ENCODE peak calls at places on chromosome X, in seven cellular contexts. One of them, this sample, is unnamed.

GRCh38 chrX:39144965-39145364 is 343.7 kb downstream of the MID1IP1 start:
- DNase-seq in A673: no peak
- DNase-seq in endothelial cell of umbilical vein: no peak
- DNase-seq in HCT116: no peak
- DNase-seq in MM.1S: no peak
- DNase-seq in HepG2: no peak
- DNase-seq in mammary epithelial cell: no peak
- DNase-seq in this sample: peak; percentile 21

GRCh38 chrX:103637604-103638338 is 9.0 kb downstream of the TCEAL1 start:
- DNase-seq in A673: no peak
- DNase-seq in endothelial cell of umbilical vein: peak; percentile 8
- DNase-seq in HCT116: peak; percentile 55
- DNase-seq in MM.1S: no peak
- DNase-seq in HepG2: no peak
- DNase-seq in mammary epithelial cell: peak; percentile 80
- DNase-seq in this sample: peak; percentile 32

GRCh38 chrX:114976321-114976720 is 41.1 kb downstream of the IL13RA2 start:
- DNase-seq in A673: no peak
- DNase-seq in endothelial cell of umbilical vein: no peak
- DNase-seq in HCT116: no peak
- DNase-seq in MM.1S: no peak
- DNase-seq in HepG2: no peak
- DNase-seq in mammary epithelial cell: peak; percentile 88
- DNase-seq in this sample: peak; percentile 75

GRCh38 chrX:20267924-20268701 is 1.4 kb upstream of the RPS6KA3 start:
- DNase-seq in A673: peak; percentile 27
- DNase-seq in endothelial cell of umbilical vein: peak; percentile 28
- DNase-seq in HCT116: no peak
- DNase-seq in MM.1S: no peak
- DNase-seq in HepG2: no peak
- DNase-seq in mammary epithelial cell: no peak
- DNase-seq in this sample: no peak

GRCh38 chrX:112931478-112931877 is 90.8 kb upstream of the AMOT start:
- DNase-seq in A673: no peak
- DNase-seq in endothelial cell of umbilical vein: no peak
- DNase-seq in HCT116: no peak
- DNase-seq in MM.1S: no peak
- DNase-seq in HepG2: no peak
- DNase-seq in mammary epithelial cell: no peak
- DNase-seq in this sample: no peak

GRCh38 chrX:68710870-68711576 is 63.6 kb downstream of the STARD8 start:
- DNase-seq in A673: peak; percentile 16
- DNase-seq in endothelial cell of umbilical vein: peak; percentile 32
- DNase-seq in HCT116: peak; percentile 32
- DNase-seq in MM.1S: no peak
- DNase-seq in HepG2: peak; percentile 40
- DNase-seq in mammary epithelial cell: peak; percentile 25
- DNase-seq in this sample: peak; percentile 60

GRCh38 chrX:150983526-150984163 is 510 bp downstream of the HMGB3 start:
- DNase-seq in A673: no peak
- DNase-seq in endothelial cell of umbilical vein: peak; percentile 1
- DNase-seq in HCT116: no peak
- DNase-seq in MM.1S: peak; percentile 10
- DNase-seq in HepG2: no peak
- DNase-seq in mammary epithelial cell: no peak
- DNase-seq in this sample: peak; percentile 24

GRCh38 chrX:9352683-9353430 is 112.0 kb upstream of the TBL1X start:
- DNase-seq in A673: no peak
- DNase-seq in endothelial cell of umbilical vein: no peak
- DNase-seq in HCT116: no peak
- DNase-seq in MM.1S: peak; percentile 80
- DNase-seq in HepG2: peak; percentile 4
- DNase-seq in mammary epithelial cell: no peak
- DNase-seq in this sample: peak; percentile 78

GRCh38 chrX:136094962-136095361 is 52.4 kb upstream of the FHL1 start:
- DNase-seq in A673: no peak
- DNase-seq in endothelial cell of umbilical vein: no peak
- DNase-seq in HCT116: no peak
- DNase-seq in MM.1S: no peak
- DNase-seq in HepG2: no peak
- DNase-seq in mammary epithelial cell: peak; percentile 30
- DNase-seq in this sample: peak; percentile 13

GRCh38 chrX:76148011-76148665 is 24.7 kb upstream of the PBDC1 start:
- DNase-seq in A673: peak; percentile 3
- DNase-seq in endothelial cell of umbilical vein: peak; percentile 33
- DNase-seq in HCT116: no peak
- DNase-seq in MM.1S: peak; percentile 16
- DNase-seq in HepG2: peak; percentile 1
- DNase-seq in mammary epithelial cell: peak; percentile 53
- DNase-seq in this sample: peak; percentile 55

GRCh38 chrX:48897157-48897620 is 379 bp downstream of the TIMM17B start:
- DNase-seq in A673: peak; percentile 87
- DNase-seq in endothelial cell of umbilical vein: peak; percentile 76
- DNase-seq in HCT116: peak; percentile 70
- DNase-seq in MM.1S: peak; percentile 53
- DNase-seq in HepG2: peak; percentile 66
- DNase-seq in mammary epithelial cell: peak; percentile 77
- DNase-seq in this sample: peak; percentile 84

GRCh38 chrX:100413231-100413630 is 3.2 kb upstream of the PCDH19 start:
- DNase-seq in A673: peak; percentile 77
- DNase-seq in endothelial cell of umbilical vein: peak; percentile 61
- DNase-seq in HCT116: no peak
- DNase-seq in MM.1S: peak; percentile 68
- DNase-seq in HepG2: peak; percentile 33
- DNase-seq in mammary epithelial cell: peak; percentile 43
- DNase-seq in this sample: peak; percentile 77

GRCh38 chrX:100409316-100410082 is 574 bp downstream of the PCDH19 start:
- DNase-seq in A673: no peak
- DNase-seq in endothelial cell of umbilical vein: no peak
- DNase-seq in HCT116: no peak
- DNase-seq in MM.1S: no peak
- DNase-seq in HepG2: no peak
- DNase-seq in mammary epithelial cell: no peak
- DNase-seq in this sample: no peak

GRCh38 chrX:100410083-100410590 is at the start of gene PCDH19:
- DNase-seq in A673: peak; percentile 73
- DNase-seq in endothelial cell of umbilical vein: peak; percentile 54
- DNase-seq in HCT116: no peak
- DNase-seq in MM.1S: peak; percentile 74
- DNase-seq in HepG2: no peak
- DNase-seq in mammary epithelial cell: peak; percentile 50
- DNase-seq in this sample: peak; percentile 72

GRCh38 chrX:100411802-100412333 is 1.8 kb upstream of the PCDH19 start:
- DNase-seq in A673: no peak
- DNase-seq in endothelial cell of umbilical vein: no peak
- DNase-seq in HCT116: no peak
- DNase-seq in MM.1S: no peak
- DNase-seq in HepG2: no peak
- DNase-seq in mammary epithelial cell: no peak
- DNase-seq in this sample: no peak

GRCh38 chrX:100410901-100411801 is 1.1 kb upstream of the PCDH19 start:
- DNase-seq in A673: no peak
- DNase-seq in endothelial cell of umbilical vein: peak; percentile 7
- DNase-seq in HCT116: no peak
- DNase-seq in MM.1S: no peak
- DNase-seq in HepG2: no peak
- DNase-seq in mammary epithelial cell: no peak
- DNase-seq in this sample: peak; percentile 18
- TF ChIP-seq EZH2 in A673: peak; percentile 81
- TF ChIP-seq EZH2 in endothelial cell of umbilical vein: no peak
- TF ChIP-seq EZH2 in HCT116: no peak
- TF ChIP-seq EZH2 in MM.1S: no peak
- TF ChIP-seq EZH2 in HepG2: no peak
- TF ChIP-seq EZH2 in mammary epithelial cell: no peak
- TF ChIP-seq EZH2 in this sample: peak; percentile 80

GRCh38 chrX:119399772-119400101 is 601 bp downstream of the SLC25A43 start:
- DNase-seq in A673: no peak
- DNase-seq in endothelial cell of umbilical vein: peak; percentile 9
- DNase-seq in HCT116: no peak
- DNase-seq in MM.1S: no peak
- DNase-seq in HepG2: no peak
- DNase-seq in mammary epithelial cell: no peak
- DNase-seq in this sample: peak; percentile 65

GRCh38 chrX:119401569-119401968 is 2.4 kb downstream of the SLC25A43 start:
- DNase-seq in A673: no peak
- DNase-seq in endothelial cell of umbilical vein: no peak
- DNase-seq in HCT116: no peak
- DNase-seq in MM.1S: no peak
- DNase-seq in HepG2: no peak
- DNase-seq in mammary epithelial cell: no peak
- DNase-seq in this sample: no peak

GRCh38 chrX:119398587-119398973 is 556 bp upstream of the SLC25A43 start:
- DNase-seq in A673: no peak
- DNase-seq in endothelial cell of umbilical vein: no peak
- DNase-seq in HCT116: no peak
- DNase-seq in MM.1S: no peak
- DNase-seq in HepG2: peak; percentile 7
- DNase-seq in mammary epithelial cell: no peak
- DNase-seq in this sample: peak; percentile 36

GRCh38 chrX:119398974-119399771 is at the start of gene SLC25A43:
- DNase-seq in A673: no peak
- DNase-seq in endothelial cell of umbilical vein: peak; percentile 31
- DNase-seq in HCT116: no peak
- DNase-seq in MM.1S: peak; percentile 42
- DNase-seq in HepG2: no peak
- DNase-seq in mammary epithelial cell: peak; percentile 11
- DNase-seq in this sample: peak; percentile 61

GRCh38 chrX:119402588-119402987 is 3.5 kb downstream of the SLC25A43 start:
- DNase-seq in A673: no peak
- DNase-seq in endothelial cell of umbilical vein: no peak
- DNase-seq in HCT116: no peak
- DNase-seq in MM.1S: no peak
- DNase-seq in HepG2: no peak
- DNase-seq in mammary epithelial cell: no peak
- DNase-seq in this sample: no peak
- H3K9me3 ChIP-seq in A673: no peaks in the 10 kb centered on the region
- H3K9me3 ChIP-seq in endothelial cell of umbilical vein: no peaks in the 10 kb centered on the region
- H3K9me3 ChIP-seq in HCT116: no peaks in the 10 kb centered on the region
- H3K9me3 ChIP-seq in MM.1S: no peaks in the 10 kb centered on the region
- H3K9me3 ChIP-seq in HepG2: no peaks in the 10 kb centered on the region
- H3K9me3 ChIP-seq in mammary epithelial cell: no peaks in the 10 kb centered on the region
- H3K9me3 ChIP-seq in this sample: no peaks in the 10 kb centered on the region

DNA sequence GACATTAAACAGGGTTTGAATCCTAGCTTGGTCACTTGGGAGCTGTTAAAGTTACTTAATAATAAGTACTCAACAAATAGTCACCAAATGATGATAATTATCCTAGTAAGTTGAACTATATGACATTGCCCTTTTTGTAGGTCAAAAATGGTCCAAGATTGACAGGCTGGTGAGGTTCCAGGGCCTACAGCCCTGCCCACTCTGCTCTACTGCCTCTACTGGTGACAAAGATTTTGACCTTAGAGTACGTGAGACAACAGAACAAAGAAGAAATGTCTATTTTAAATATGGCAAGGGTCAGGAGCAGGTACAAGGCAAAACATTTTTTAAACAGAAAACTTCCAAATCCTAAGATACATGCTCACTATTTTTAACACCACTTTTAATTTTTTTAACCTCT is 572 bp upstream of the SMPX start:
- DNase-seq in A673: no peak
- DNase-seq in endothelial cell of umbilical vein: no peak
- DNase-seq in HCT116: no peak
- DNase-seq in MM.1S: no peak
- DNase-seq in HepG2: no peak
- DNase-seq in mammary epithelial cell: no peak
- DNase-seq in this sample: no peak
- H3K27ac ChIP-seq in A673: no peak overlapping the region
- H3K27ac ChIP-seq in endothelial cell of umbilical vein: no peak overlapping the region
- H3K27ac ChIP-seq in HCT116: no peak overlapping the region
- H3K27ac ChIP-seq in MM.1S: no peak overlapping the region
- H3K27ac ChIP-seq in HepG2: no peak overlapping the region
- H3K27ac ChIP-seq in mammary epithelial cell: no peak overlapping the region
- H3K27ac ChIP-seq in this sample: no peak overlapping the region

GRCh38 chrX:130171446-130172126 is at the start of gene RAB33A:
- DNase-seq in A673: peak; percentile 37
- DNase-seq in endothelial cell of umbilical vein: no peak
- DNase-seq in HCT116: no peak
- DNase-seq in MM.1S: no peak
- DNase-seq in HepG2: no peak
- DNase-seq in mammary epithelial cell: no peak
- DNase-seq in this sample: peak; percentile 48
- TF ChIP-seq EZH2 in A673: no peak
- TF ChIP-seq EZH2 in endothelial cell of umbilical vein: no peak
- TF ChIP-seq EZH2 in HCT116: no peak
- TF ChIP-seq EZH2 in MM.1S: no peak
- TF ChIP-seq EZH2 in HepG2: no peak
- TF ChIP-seq EZH2 in mammary epithelial cell: no peak
- TF ChIP-seq EZH2 in this sample: no peak

DNA sequence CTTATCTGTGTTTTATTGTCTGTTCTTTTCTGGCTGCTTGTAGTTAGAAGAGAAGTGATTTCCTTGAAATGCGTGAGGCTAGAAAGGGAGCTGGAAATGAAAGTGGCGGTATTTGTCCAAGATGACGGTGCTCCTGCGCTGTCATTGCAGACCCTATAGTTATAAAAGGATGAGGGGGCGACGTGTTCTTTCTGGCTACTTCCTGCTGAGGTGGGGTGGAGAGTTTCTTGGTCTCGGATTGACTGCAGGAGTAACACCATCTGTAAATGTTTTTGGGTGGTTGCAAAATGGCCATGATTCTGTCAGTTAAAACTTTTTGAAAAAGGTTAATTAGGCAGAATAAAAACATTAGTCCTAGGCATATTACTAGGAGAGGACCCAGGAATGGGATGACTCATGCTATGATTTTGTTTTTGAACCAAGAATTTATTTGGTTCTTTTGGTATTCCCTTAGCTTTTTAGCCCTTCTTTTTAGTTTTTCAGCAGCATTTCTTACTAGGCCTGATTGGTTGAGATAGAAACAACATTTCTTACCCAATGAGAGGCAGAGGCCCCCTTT is 53.0 kb downstream of the USP11 start:
- DNase-seq in A673: peak; percentile 10
- DNase-seq in endothelial cell of umbilical vein: no peak
- DNase-seq in HCT116: no peak
- DNase-seq in MM.1S: no peak
- DNase-seq in HepG2: no peak
- DNase-seq in mammary epithelial cell: no peak
- DNase-seq in this sample: peak; percentile 28
- H3K9me3 ChIP-seq in A673: no peaks in the 10 kb centered on the region
- H3K9me3 ChIP-seq in endothelial cell of umbilical vein: no peaks in the 10 kb centered on the region
- H3K9me3 ChIP-seq in HCT116: no peaks in the 10 kb centered on the region
- H3K9me3 ChIP-seq in MM.1S: no peaks in the 10 kb centered on the region
- H3K9me3 ChIP-seq in HepG2: no peaks in the 10 kb centered on the region
- H3K9me3 ChIP-seq in mammary epithelial cell: no peaks in the 10 kb centered on the region
- H3K9me3 ChIP-seq in this sample: no peaks in the 10 kb centered on the region

GRCh38 chrX:152958047-152958446 is 35.9 kb downstream of the PNMA5 start:
- DNase-seq in A673: no peak
- DNase-seq in endothelial cell of umbilical vein: no peak
- DNase-seq in HCT116: no peak
- DNase-seq in MM.1S: no peak
- DNase-seq in HepG2: no peak
- DNase-seq in mammary epithelial cell: no peak
- DNase-seq in this sample: peak; percentile 7
- H3K27ac ChIP-seq in A673: no peak overlapping the region
- H3K27ac ChIP-seq in endothelial cell of umbilical vein: no peak overlapping the region
- H3K27ac ChIP-seq in HCT116: peak overlapping the region; percentile 55
- H3K27ac ChIP-seq in MM.1S: no peak overlapping the region
- H3K27ac ChIP-seq in HepG2: no peak overlapping the region
- H3K27ac ChIP-seq in mammary epithelial cell: peak overlapping the region; percentile 36
- H3K27ac ChIP-seq in this sample: peak overlapping the region; percentile 74

This sample was measured in GM23248.